ENCODE peak calls at places on chromosome 2, in four cellular contexts. One of them, this sample, is unnamed.
A peak's percentile ranks its signal among the peaks of the same experiment; 100 is the strongest.

GRCh38 chr2:188142088-188142487 is 149.6 kb upstream of the GULP1 start:
- DNase-seq in GM12878: no peak
- DNase-seq in HepG2: no peak
- DNase-seq in K562: no peak
- DNase-seq in this sample: no peak

GRCh38 chr2:8380026-8380425 is 301.8 kb upstream of the ID2 start:
- DNase-seq in K562: no peak
- DNase-seq in HepG2: no peak
- DNase-seq in GM12878: no peak
- DNase-seq in this sample: no peak

GRCh38 chr2:237708491-237708890 is 81.1 kb downstream of the LRRFIP1 start:
- DNase-seq in K562: no peak
- DNase-seq in GM12878: no peak
- DNase-seq in HepG2: no peak
- DNase-seq in this sample: peak; percentile 21

GRCh38 chr2:231512222-231512621 is 18.0 kb downstream of the NMUR1 start:
- DNase-seq in GM12878: no peak
- DNase-seq in K562: no peak
- DNase-seq in HepG2: no peak
- DNase-seq in this sample: no peak

GRCh38 chr2:84904717-84905174 is 710 bp upstream of the TMSB10 start:
- DNase-seq in GM12878: no peak
- DNase-seq in HepG2: no peak
- DNase-seq in K562: peak; percentile 35
- DNase-seq in this sample: peak; percentile 83

GRCh38 chr2:152467677-152468406 is 132.9 kb downstream of the FMNL2 start:
- DNase-seq in HepG2: no peak
- DNase-seq in GM12878: peak; percentile 8
- DNase-seq in K562: no peak
- DNase-seq in this sample: no peak

GRCh38 chr2:86017901-86018896 is 87.5 kb downstream of the POLR1A start:
- DNase-seq in K562: no peak
- DNase-seq in GM12878: no peak
- DNase-seq in HepG2: no peak
- DNase-seq in this sample: no peak

GRCh38 chr2:143000599-143000998 is 123.1 kb downstream of the KYNU start:
- DNase-seq in HepG2: no peak
- DNase-seq in GM12878: no peak
- DNase-seq in K562: no peak
- DNase-seq in this sample: peak; percentile 23

GRCh38 chr2:50492452-50492851 is 539.5 kb downstream of the NRXN1 start:
- DNase-seq in GM12878: peak; percentile 5
- DNase-seq in K562: peak; percentile 62
- DNase-seq in HepG2: peak; percentile 54
- DNase-seq in this sample: peak; percentile 83

GRCh38 chr2:241130316-241130715 is 19.0 kb downstream of the PASK start:
- DNase-seq in GM12878: no peak
- DNase-seq in HepG2: no peak
- DNase-seq in K562: no peak
- DNase-seq in this sample: no peak
- TF ChIP-seq JUNB in GM12878: no peak
- TF ChIP-seq JUNB in HepG2: no peak
- TF ChIP-seq JUNB in K562: no peak
- TF ChIP-seq JUNB in this sample: no peak

DNA sequence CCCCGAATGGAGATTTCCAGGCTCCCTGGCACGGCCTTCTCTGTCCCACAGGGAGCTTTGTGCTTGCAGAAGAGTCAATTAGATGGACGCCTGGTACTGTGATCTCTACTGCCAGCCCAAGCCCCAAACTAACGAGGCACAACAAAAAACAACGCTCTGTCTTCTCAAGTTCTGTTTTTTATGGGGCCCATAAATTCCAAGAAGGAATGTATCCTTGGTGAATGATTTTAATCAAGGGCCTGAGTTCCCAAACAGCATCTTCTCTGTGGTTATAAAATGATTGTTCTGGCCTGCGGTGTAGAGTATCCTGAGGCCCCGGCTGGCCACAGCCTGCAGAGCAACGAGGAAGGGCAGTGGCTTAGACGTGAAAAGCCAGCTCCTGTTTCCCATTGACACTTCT is 219.5 kb downstream of the CLIP4 start:
- DNase-seq in K562: no peak
- DNase-seq in GM12878: no peak
- DNase-seq in HepG2: no peak
- DNase-seq in this sample: no peak
- TF ChIP-seq CREB1 in K562: no peak
- TF ChIP-seq CREB1 in GM12878: no peak
- TF ChIP-seq CREB1 in HepG2: no peak
- TF ChIP-seq CREB1 in this sample: no peak

GRCh38 chr2:72136933-72137497 is 10.6 kb downstream of the CYP26B1 start:
- DNase-seq in HepG2: no peak
- DNase-seq in GM12878: no peak
- DNase-seq in K562: no peak
- DNase-seq in this sample: no peak

GRCh38 chr2:72134997-72135800 is 12.5 kb downstream of the CYP26B1 start:
- DNase-seq in K562: no peak
- DNase-seq in GM12878: no peak
- DNase-seq in HepG2: no peak
- DNase-seq in this sample: no peak

GRCh38 chr2:72137498-72138010 is 10.1 kb downstream of the CYP26B1 start:
- DNase-seq in K562: peak; percentile 88
- DNase-seq in GM12878: no peak
- DNase-seq in HepG2: peak; percentile 58
- DNase-seq in this sample: peak; percentile 81

GRCh38 chr2:72135921-72136320 is 11.7 kb downstream of the CYP26B1 start:
- DNase-seq in K562: no peak
- DNase-seq in HepG2: no peak
- DNase-seq in GM12878: no peak
- DNase-seq in this sample: no peak

DNA sequence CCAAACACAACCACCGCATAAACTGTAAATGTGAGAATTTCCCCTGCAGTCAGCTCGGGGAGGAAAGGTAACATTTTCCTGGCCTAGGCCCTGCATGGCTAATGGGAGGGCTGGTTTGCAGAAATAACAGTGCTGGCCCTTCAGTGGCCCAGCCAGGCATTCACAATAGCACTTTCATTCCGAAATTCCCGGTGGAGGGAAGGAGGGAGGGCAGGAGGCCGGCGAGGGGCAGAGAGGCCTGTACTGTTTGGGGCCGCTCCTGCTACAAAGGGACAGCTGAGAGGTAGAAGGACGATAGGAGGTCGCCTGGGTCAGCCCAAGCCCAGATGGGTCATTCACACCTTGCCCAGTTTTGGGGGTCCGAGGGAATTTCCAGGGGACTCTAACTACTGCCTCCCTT is 11.3 kb downstream of the CYP26B1 start:
- DNase-seq in HepG2: no peak
- DNase-seq in K562: no peak
- DNase-seq in GM12878: no peak
- DNase-seq in this sample: no peak
- TF ChIP-seq JUNB in HepG2: no peak
- TF ChIP-seq JUNB in K562: no peak
- TF ChIP-seq JUNB in GM12878: no peak
- TF ChIP-seq JUNB in this sample: no peak

GRCh38 chr2:125405816-125406215 is 1250.1 kb upstream of the GYPC start:
- DNase-seq in GM12878: no peak
- DNase-seq in HepG2: peak; percentile 9
- DNase-seq in K562: no peak
- DNase-seq in this sample: peak; percentile 1
- TF ChIP-seq CREB1 in GM12878: no peak
- TF ChIP-seq CREB1 in HepG2: no peak
- TF ChIP-seq CREB1 in K562: no peak
- TF ChIP-seq CREB1 in this sample: no peak